ENCODE peak calls at places on chromosomes 4 and X, in nine cellular contexts. D is stomach, N is HCT116, W is heart left ventricle, V is sigmoid colon, L is uterus, R is H54, E is IMR-90, T is GM12891. C is an unnamed sample.

GRCh38 chrX:97387004-97387403 is 503.3 kb downstream of the RPA4 start:
- DNase-seq in R (no peak), L (no peak), E (no peak), V (no peak), W (no peak), N (no peak), T (no peak), D (no peak), C (no peak)

GRCh38 chr4:56276547-56276946 is 110.7 kb downstream of the AASDH start:
- DNase-seq in V (no peak), E (peak), N (no peak), L (no peak), R (no peak), T (no peak), W (no peak), D (no peak), C (no peak)

GRCh38 chrX:123222920-123223319 is 38.8 kb downstream of the GRIA3 start:
- DNase-seq in E (no peak), D (no peak), V (no peak), R (no peak), L (no peak), N (no peak), W (no peak), T (no peak), C (no peak)

GRCh38 chr4:153822316-153822715 is 33.4 kb upstream of the SFRP2 start:
- DNase-seq in T (no peak), L (no peak), W (no peak), R (no peak), E (no peak), V (no peak), N (no peak), D (no peak), C (no peak)

GRCh38 chr4:90842960-90843359 is 715.8 kb downstream of the CCSER1 start:
- DNase-seq in L (no peak), N (no peak), E (no peak), R (no peak), T (no peak), V (no peak), D (no peak), W (no peak), C (no peak)

GRCh38 chr4:57048590-57049304 is 61.4 kb downstream of the IGFBP7 start:
- DNase-seq in R (no peak), L (no peak), E (peak), D (no peak), W (no peak), T (no peak), V (no peak), N (no peak), C (no peak)

GRCh38 chrX:40806511-40807220 is 71.3 kb upstream of the MED14 start:
- DNase-seq in D (no peak), V (no peak), W (no peak), R (no peak), T (no peak), N (no peak), E (no peak), L (no peak), C (no peak)

GRCh38 chrX:12115377-12115776 is 22.9 kb upstream of the FRMPD4 start:
- DNase-seq in R (no peak), N (no peak), E (no peak), W (no peak), V (no peak), L (no peak), D (no peak), T (no peak), C (no peak)

GRCh38 chrX:42934020-42934701 is 156.2 kb upstream of the PPP1R2C start:
- DNase-seq in E (no peak), N (no peak), R (no peak), L (no peak), W (no peak), T (no peak), V (no peak), D (no peak), C (no peak)

GRCh38 chrX:153829799-153830631 is at the start of gene PDZD4:
- DNase-seq in E (no peak), R (no peak), N (no peak), T (no peak), L (no peak), W (no peak), V (peak), D (no peak), C (no peak)

GRCh38 chrX:110123331-110123782 is 120.4 kb downstream of the TMEM164 start:
- DNase-seq in W (no peak), E (no peak), V (no peak), N (no peak), T (no peak), D (no peak), L (no peak), R (no peak), C (no peak)

GRCh38 chrX:119667111-119667928 is 25.6 kb downstream of the SEPTIN6 start:
- DNase-seq in T (no peak), V (no peak), D (no peak), W (peak), L (peak), E (no peak), N (no peak), R (no peak), C (no peak)

GRCh38 chr4:89724716-89725115 is 112.2 kb downstream of the SNCA start:
- DNase-seq in T (no peak), L (no peak), E (peak), W (no peak), N (no peak), D (no peak), R (no peak), V (no peak), C (no peak)

GRCh38 chrX:23503835-23504539 is 163.3 kb upstream of the PRDX4 start:
- DNase-seq in V (peak), E (peak), L (no peak), T (no peak), N (peak), D (peak), R (peak), W (peak), C (no peak)

GRCh38 chr4:8639021-8639420 is 46.5 kb downstream of the CPZ start:
- DNase-seq in N (no peak), L (no peak), W (peak), R (no peak), T (no peak), D (no peak), V (peak), E (no peak), C (no peak)

GRCh38 chr4:13059015-13059414 is 425.1 kb downstream of the RAB28 start:
- DNase-seq in N (no peak), D (no peak), L (no peak), E (no peak), R (no peak), V (no peak), W (no peak), T (no peak), C (no peak)

GRCh38 chr4:140691369-140691768 is 64.8 kb downstream of the TBC1D9 start:
- DNase-seq in V (no peak), N (no peak), L (peak), T (no peak), D (no peak), R (no peak), W (no peak), E (peak), C (no peak)

GRCh38 chrX:120736989-120737388 is 107.1 kb upstream of the C1GALT1C1 start:
- DNase-seq in T (no peak), V (no peak), E (peak), W (no peak), N (no peak), D (no peak), R (peak), L (no peak), C (no peak)

GRCh38 chr4:174144081-174144480 is 139.4 kb downstream of the FBXO8 start:
- DNase-seq in T (no peak), E (no peak), D (no peak), W (no peak), N (no peak), L (no peak), V (no peak), R (no peak), C (no peak)

GRCh38 chr4:26893491-26893890 is 32.9 kb downstream of the STIM2 start:
- DNase-seq in D (no peak), T (no peak), V (no peak), W (no peak), N (no peak), L (no peak), R (no peak), E (peak), C (no peak)

GRCh38 chrX:39645059-39645895 is 452.5 kb downstream of the BCOR start:
- DNase-seq in V (peak), N (no peak), E (peak), L (peak), R (no peak), W (peak), T (no peak), D (no peak), C (no peak)

GRCh38 chrX:56793533-56794320 is 64.7 kb downstream of the NBDY start:
- DNase-seq in D (peak), V (peak), E (no peak), R (no peak), T (no peak), N (no peak), L (no peak), W (no peak), C (peak)

GRCh38 chrX:47960400-47960799 is 43.4 kb downstream of the ZNF182 start:
- DNase-seq in E (no peak), V (no peak), D (no peak), W (no peak), L (no peak), N (no peak), R (no peak), T (no peak), C (no peak)

GRCh38 chr4:96504386-96504785 is 664.5 kb downstream of the PDHA2 start:
- DNase-seq in N (no peak), V (no peak), T (no peak), E (no peak), L (no peak), R (no peak), W (no peak), D (no peak), C (no peak)

GRCh38 chr4:186623546-186623945 is 68.2 kb upstream of the MTNR1A start:
- DNase-seq in N (no peak), T (no peak), V (no peak), D (no peak), E (no peak), W (no peak), L (no peak), R (no peak), C (no peak)

GRCh38 chrX:153921511-153922285 is 4.4 kb downstream of the ARHGAP4 start:
- DNase-seq in V (no peak), E (no peak), D (no peak), W (peak), T (no peak), L (no peak), R (no peak), N (no peak), C (no peak)

GRCh38 chr4:163764569-163764968 is 270.1 kb downstream of the TMA16 start:
- DNase-seq in W (no peak), E (no peak), V (no peak), L (no peak), R (no peak), T (no peak), N (no peak), D (no peak), C (no peak)

DNA sequence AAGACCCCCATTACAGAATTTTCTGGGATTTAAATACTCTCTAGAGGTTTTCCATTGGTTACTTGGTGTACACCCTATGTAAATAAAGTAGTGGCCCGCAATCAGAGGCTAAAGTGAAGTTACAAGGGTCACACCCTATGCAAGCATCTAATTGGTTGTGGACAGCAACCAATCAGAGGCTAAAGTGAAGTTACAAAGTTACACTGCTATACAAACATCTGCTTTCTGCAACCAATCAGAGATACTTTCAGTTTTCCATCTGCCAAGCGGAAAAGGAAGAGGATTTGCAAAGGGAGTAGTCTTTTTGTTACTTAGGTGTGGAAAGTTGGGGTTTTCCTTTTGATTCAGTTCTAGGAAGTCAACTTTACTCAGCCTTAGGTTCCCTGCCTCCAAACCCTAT is 2.0 kb upstream of the ATRX start:
- DNase-seq in N (peak), W (no peak), E (peak), D (no peak), L (no peak), R (peak), V (no peak), T (no peak), C (no peak)
- TF ChIP-seq POLR2A in N (no peak), W (no peak), E (no peak), D (no peak), L (no peak), R (no peak), V (no peak), T (no peak), C (no peak)

GRCh38 chr4:103075894-103076776 is at the start of gene SLC9B2:
- DNase-seq in R (peak), E (peak), W (peak), T (peak), D (peak), L (peak), V (peak), N (peak), C (no peak)

GRCh38 chr4:103076777-103077347 is 301 bp upstream of the SLC9B2 start:
- DNase-seq in V (no peak), D (no peak), L (no peak), R (no peak), N (peak), W (no peak), T (no peak), E (no peak), C (no peak)

GRCh38 chr4:103074039-103074438 is 2.5 kb downstream of the SLC9B2 start:
- DNase-seq in N (no peak), E (no peak), V (no peak), W (no peak), L (no peak), D (no peak), R (no peak), T (no peak), C (no peak)

GRCh38 chr4:103074598-103075434 is 1.7 kb downstream of the SLC9B2 start:
- DNase-seq in L (no peak), D (no peak), V (no peak), T (no peak), N (no peak), W (no peak), E (peak), R (no peak), C (no peak)

GRCh38 chr4:103075435-103075893 is 1.1 kb downstream of the SLC9B2 start:
- DNase-seq in V (no peak), N (peak), T (no peak), L (no peak), D (no peak), E (peak), R (no peak), W (no peak), C (no peak)
- TF ChIP-seq POLR2A in V (no peak), N (no peak), T (no peak), L (no peak), D (no peak), E (no peak), R (no peak), W (no peak), C (no peak)

GRCh38 chr4:185580699-185581098 is 45.4 kb upstream of the PDLIM3 start:
- DNase-seq in N (no peak), L (no peak), D (no peak), R (no peak), W (no peak), V (no peak), T (no peak), E (peak), C (no peak)

GRCh38 chr4:185576918-185577591 is 41.7 kb upstream of the PDLIM3 start:
- DNase-seq in W (no peak), D (no peak), L (no peak), T (no peak), V (no peak), N (no peak), E (peak), R (no peak), C (no peak)

GRCh38 chr4:185576314-185576713 is 41.0 kb upstream of the PDLIM3 start:
- DNase-seq in N (no peak), T (no peak), V (no peak), D (no peak), R (no peak), E (no peak), W (no peak), L (no peak), C (no peak)

GRCh38 chr4:185577592-185577940 is 42.3 kb upstream of the PDLIM3 start:
- DNase-seq in N (no peak), L (no peak), T (no peak), W (no peak), D (no peak), E (no peak), R (no peak), V (no peak), C (peak)

GRCh38 chr4:185578284-185578683 is 43.0 kb upstream of the PDLIM3 start:
- DNase-seq in W (no peak), V (no peak), T (no peak), L (no peak), E (no peak), R (no peak), D (no peak), N (no peak), C (no peak)
- TF ChIP-seq POLR2A in W (no peak), V (no peak), T (no peak), L (no peak), E (no peak), R (no peak), D (no peak), N (no peak), C (no peak)

GRCh38 chr4:17614416-17615299 is at the start of gene MED28:
- DNase-seq in W (peak), D (peak), R (peak), T (peak), L (peak), V (peak), E (peak), N (peak), C (peak)
- TF ChIP-seq POLR2A in W (peak), D (peak), R (peak), T (peak), L (peak), V (peak), E (peak), N (peak), C (peak)

GRCh38 chr4:51842554-51843308 is at the start of gene DCUN1D4:
- DNase-seq in T (peak), W (peak), V (peak), D (peak), R (peak), E (peak), L (peak), N (peak), C (peak)

GRCh38 chr4:51844157-51845054 is 1.5 kb downstream of the DCUN1D4 start:
- DNase-seq in L (peak), E (peak), R (peak), T (peak), V (peak), D (peak), N (peak), W (peak), C (peak)

GRCh38 chr4:51845736-51846135 is 2.8 kb downstream of the DCUN1D4 start:
- DNase-seq in W (no peak), D (no peak), N (no peak), E (no peak), T (no peak), V (no peak), R (no peak), L (no peak), C (no peak)

GRCh38 chr4:51843309-51844156 is 580 bp downstream of the DCUN1D4 start:
- DNase-seq in D (peak), L (peak), E (peak), W (peak), N (no peak), V (peak), R (peak), T (peak), C (no peak)

GRCh38 chr4:51845055-51845426 is 2.1 kb downstream of the DCUN1D4 start:
- DNase-seq in W (no peak), T (no peak), N (no peak), R (no peak), E (no peak), V (no peak), L (no peak), D (no peak), C (no peak)
- TF ChIP-seq POLR2A in W (no peak), T (no peak), N (no peak), R (no peak), E (no peak), V (no peak), L (no peak), D (no peak), C (no peak)

C was measured in vagina.